ENCODE peak calls at places on chromosome 10, in eight cellular contexts. One of them, this sample, is unnamed. For H3K4me1, the result is how much of the 10 kb centered on the place peaks cover.

GRCh38 chr10:87826653-87827052 is 8.6 kb upstream of the ATAD1 start:
- DNase-seq in transverse colon: no peak
- DNase-seq in adrenal gland: no peak
- DNase-seq in neural progenitor cell: no peak
- DNase-seq in CD4-positive, CD25-positive, alpha-beta regulatory T cell: no peak
- DNase-seq in heart right ventricle: no peak
- DNase-seq in NT2/D1: no peak
- DNase-seq in IMR-90: no peak
- DNase-seq in this sample: no peak

GRCh38 chr10:34922138-34922537 is 107.0 kb upstream of the PARD3 start:
- DNase-seq in transverse colon: no peak
- DNase-seq in adrenal gland: no peak
- DNase-seq in neural progenitor cell: no peak
- DNase-seq in CD4-positive, CD25-positive, alpha-beta regulatory T cell: no peak
- DNase-seq in heart right ventricle: no peak
- DNase-seq in NT2/D1: no peak
- DNase-seq in IMR-90: peak
- DNase-seq in this sample: no peak

GRCh38 chr10:76869931-76870330 is 767.7 kb downstream of the KCNMA1 start:
- DNase-seq in transverse colon: no peak
- DNase-seq in adrenal gland: no peak
- DNase-seq in neural progenitor cell: no peak
- DNase-seq in CD4-positive, CD25-positive, alpha-beta regulatory T cell: no peak
- DNase-seq in heart right ventricle: peak
- DNase-seq in NT2/D1: no peak
- DNase-seq in IMR-90: no peak
- DNase-seq in this sample: no peak

GRCh38 chr10:1179346-1180070 is 123.3 kb downstream of the WDR37 start:
- DNase-seq in transverse colon: no peak
- DNase-seq in adrenal gland: no peak
- DNase-seq in neural progenitor cell: no peak
- DNase-seq in CD4-positive, CD25-positive, alpha-beta regulatory T cell: no peak
- DNase-seq in heart right ventricle: no peak
- DNase-seq in NT2/D1: no peak
- DNase-seq in IMR-90: no peak
- DNase-seq in this sample: no peak

GRCh38 chr10:132413226-132414205 is 16.5 kb downstream of the PWWP2B start:
- DNase-seq in transverse colon: no peak
- DNase-seq in adrenal gland: peak
- DNase-seq in neural progenitor cell: no peak
- DNase-seq in CD4-positive, CD25-positive, alpha-beta regulatory T cell: no peak
- DNase-seq in heart right ventricle: peak
- DNase-seq in NT2/D1: no peak
- DNase-seq in IMR-90: no peak
- DNase-seq in this sample: peak

GRCh38 chr10:51489009-51489408 is 210.4 kb downstream of the CSTF2T start:
- DNase-seq in transverse colon: no peak
- DNase-seq in adrenal gland: no peak
- DNase-seq in neural progenitor cell: no peak
- DNase-seq in CD4-positive, CD25-positive, alpha-beta regulatory T cell: no peak
- DNase-seq in heart right ventricle: no peak
- DNase-seq in NT2/D1: no peak
- DNase-seq in IMR-90: no peak
- DNase-seq in this sample: no peak

GRCh38 chr10:48523212-48523819 is 81.6 kb downstream of the ARHGAP22 start:
- DNase-seq in transverse colon: peak
- DNase-seq in adrenal gland: peak
- DNase-seq in neural progenitor cell: peak
- DNase-seq in CD4-positive, CD25-positive, alpha-beta regulatory T cell: no peak
- DNase-seq in heart right ventricle: peak
- DNase-seq in NT2/D1: no peak
- DNase-seq in IMR-90: peak
- DNase-seq in this sample: no peak

GRCh38 chr10:78996449-78997129 is 72.2 kb upstream of the ZMIZ1 start:
- DNase-seq in transverse colon: no peak
- DNase-seq in adrenal gland: no peak
- DNase-seq in neural progenitor cell: no peak
- DNase-seq in CD4-positive, CD25-positive, alpha-beta regulatory T cell: no peak
- DNase-seq in heart right ventricle: no peak
- DNase-seq in NT2/D1: no peak
- DNase-seq in IMR-90: no peak
- DNase-seq in this sample: no peak

GRCh38 chr10:126872768-126873167 is 32.5 kb upstream of the DOCK1 start:
- DNase-seq in transverse colon: no peak
- DNase-seq in adrenal gland: no peak
- DNase-seq in neural progenitor cell: peak
- DNase-seq in CD4-positive, CD25-positive, alpha-beta regulatory T cell: no peak
- DNase-seq in heart right ventricle: no peak
- DNase-seq in NT2/D1: peak
- DNase-seq in IMR-90: no peak
- DNase-seq in this sample: no peak

GRCh38 chr10:91434041-91434440 is 23.9 kb downstream of the HECTD2 start:
- DNase-seq in transverse colon: no peak
- DNase-seq in adrenal gland: no peak
- DNase-seq in neural progenitor cell: no peak
- DNase-seq in CD4-positive, CD25-positive, alpha-beta regulatory T cell: no peak
- DNase-seq in heart right ventricle: no peak
- DNase-seq in NT2/D1: no peak
- DNase-seq in IMR-90: peak
- DNase-seq in this sample: no peak

GRCh38 chr10:102505462-102506115 is 1.8 kb downstream of the SUFU start:
- DNase-seq in transverse colon: no peak
- DNase-seq in adrenal gland: peak
- DNase-seq in neural progenitor cell: peak
- DNase-seq in CD4-positive, CD25-positive, alpha-beta regulatory T cell: no peak
- DNase-seq in heart right ventricle: no peak
- DNase-seq in NT2/D1: no peak
- DNase-seq in IMR-90: no peak
- DNase-seq in this sample: no peak

GRCh38 chr10:114541081-114541833 is 116.8 kb downstream of the ABLIM1 start:
- DNase-seq in transverse colon: peak
- DNase-seq in adrenal gland: peak
- DNase-seq in neural progenitor cell: no peak
- DNase-seq in CD4-positive, CD25-positive, alpha-beta regulatory T cell: peak
- DNase-seq in heart right ventricle: peak
- DNase-seq in NT2/D1: no peak
- DNase-seq in IMR-90: peak
- DNase-seq in this sample: no peak

GRCh38 chr10:114539623-114540022 is 118.5 kb downstream of the ABLIM1 start:
- DNase-seq in transverse colon: no peak
- DNase-seq in adrenal gland: no peak
- DNase-seq in neural progenitor cell: no peak
- DNase-seq in CD4-positive, CD25-positive, alpha-beta regulatory T cell: no peak
- DNase-seq in heart right ventricle: no peak
- DNase-seq in NT2/D1: no peak
- DNase-seq in IMR-90: no peak
- DNase-seq in this sample: no peak

GRCh38 chr10:114540191-114540590 is 117.9 kb downstream of the ABLIM1 start:
- DNase-seq in transverse colon: no peak
- DNase-seq in adrenal gland: no peak
- DNase-seq in neural progenitor cell: no peak
- DNase-seq in CD4-positive, CD25-positive, alpha-beta regulatory T cell: no peak
- DNase-seq in heart right ventricle: no peak
- DNase-seq in NT2/D1: no peak
- DNase-seq in IMR-90: no peak
- DNase-seq in this sample: no peak

GRCh38 chr10:114538544-114538906 is 119.5 kb downstream of the ABLIM1 start:
- DNase-seq in transverse colon: peak
- DNase-seq in adrenal gland: no peak
- DNase-seq in neural progenitor cell: peak
- DNase-seq in CD4-positive, CD25-positive, alpha-beta regulatory T cell: peak
- DNase-seq in heart right ventricle: no peak
- DNase-seq in NT2/D1: no peak
- DNase-seq in IMR-90: no peak
- DNase-seq in this sample: peak

DNA sequence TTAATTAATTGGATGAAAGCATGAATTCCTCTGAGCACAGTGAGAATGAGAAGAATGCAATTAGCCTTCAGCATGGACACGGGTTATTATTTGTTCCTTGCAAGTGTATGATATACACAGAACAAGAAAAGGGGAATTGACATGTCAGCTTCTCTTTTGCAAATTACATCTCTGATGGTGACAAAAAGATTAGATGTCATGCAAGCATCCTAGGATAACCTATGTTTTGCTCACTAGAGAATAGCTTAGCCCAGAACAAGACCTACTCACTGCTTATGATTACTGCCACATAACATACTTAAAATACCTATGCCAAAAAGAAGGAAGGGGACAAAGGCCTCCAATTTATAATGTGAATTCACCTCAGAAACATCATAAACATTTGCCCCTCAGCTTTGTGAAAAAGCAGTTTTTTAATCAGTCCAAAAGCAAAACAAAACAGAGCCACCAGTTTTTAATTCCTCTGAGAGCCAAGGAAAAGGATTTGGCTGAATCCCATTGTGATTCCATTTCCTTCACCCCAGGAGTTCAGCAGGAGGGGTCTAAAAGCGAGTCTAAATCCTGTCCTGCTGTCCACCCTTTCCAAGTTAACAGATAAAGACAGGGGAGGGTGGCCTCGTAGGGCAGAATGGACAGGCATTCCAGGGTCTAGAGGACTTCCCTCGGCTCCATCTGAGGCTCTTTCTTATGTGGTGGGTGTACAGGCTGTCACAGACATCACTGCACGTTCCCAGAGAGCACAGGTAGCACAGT is 120.1 kb downstream of the ABLIM1 start:
- DNase-seq in transverse colon: no peak
- DNase-seq in adrenal gland: no peak
- DNase-seq in neural progenitor cell: peak
- DNase-seq in CD4-positive, CD25-positive, alpha-beta regulatory T cell: no peak
- DNase-seq in heart right ventricle: no peak
- DNase-seq in NT2/D1: no peak
- DNase-seq in IMR-90: no peak
- DNase-seq in this sample: peak
- H3K4me1 ChIP-seq in transverse colon: under half
- H3K4me1 ChIP-seq in adrenal gland: under half
- H3K4me1 ChIP-seq in neural progenitor cell: under half
- H3K4me1 ChIP-seq in CD4-positive, CD25-positive, alpha-beta regulatory T cell: half or more
- H3K4me1 ChIP-seq in heart right ventricle: half or more
- H3K4me1 ChIP-seq in NT2/D1: under half
- H3K4me1 ChIP-seq in IMR-90: under half
- H3K4me1 ChIP-seq in this sample: under half

DNA sequence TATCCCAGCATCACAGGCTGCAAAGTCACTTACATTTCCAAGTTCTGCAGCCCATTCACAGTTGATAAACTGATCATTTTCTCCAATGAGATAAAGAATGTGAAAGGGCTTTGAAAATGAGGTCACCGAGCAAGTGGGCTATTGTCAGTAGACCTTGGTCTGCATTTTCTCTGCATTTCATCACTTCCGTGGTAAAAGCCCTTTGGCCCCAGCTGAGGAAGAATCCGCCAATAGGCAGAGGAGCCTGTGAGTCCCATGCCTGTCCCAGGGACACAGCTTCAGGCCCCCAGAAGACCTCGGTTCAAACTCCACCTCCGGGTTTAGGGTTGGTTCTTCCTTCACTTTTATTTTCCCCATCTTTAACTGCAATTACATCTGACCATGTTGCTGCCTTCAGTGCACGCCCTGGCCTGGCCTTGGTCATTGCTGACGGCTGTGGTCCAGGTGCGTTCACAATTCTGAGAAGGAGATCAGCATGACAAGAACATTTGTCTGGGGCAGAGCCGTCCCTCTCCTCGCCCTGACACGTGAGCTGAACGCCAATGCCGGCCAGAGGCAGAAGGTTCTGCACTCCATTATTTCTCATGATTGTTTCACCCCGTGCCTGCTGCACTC is 292.5 kb downstream of the TCERG1L start:
- DNase-seq in transverse colon: no peak
- DNase-seq in adrenal gland: no peak
- DNase-seq in neural progenitor cell: no peak
- DNase-seq in CD4-positive, CD25-positive, alpha-beta regulatory T cell: no peak
- DNase-seq in heart right ventricle: no peak
- DNase-seq in NT2/D1: no peak
- DNase-seq in IMR-90: no peak
- DNase-seq in this sample: no peak
- H3K4me3 ChIP-seq in transverse colon: no peak
- H3K4me3 ChIP-seq in adrenal gland: no peak
- H3K4me3 ChIP-seq in neural progenitor cell: no peak
- H3K4me3 ChIP-seq in CD4-positive, CD25-positive, alpha-beta regulatory T cell: no peak
- H3K4me3 ChIP-seq in heart right ventricle: no peak
- H3K4me3 ChIP-seq in NT2/D1: no peak
- H3K4me3 ChIP-seq in IMR-90: no peak
- H3K4me3 ChIP-seq in this sample: no peak

DNA sequence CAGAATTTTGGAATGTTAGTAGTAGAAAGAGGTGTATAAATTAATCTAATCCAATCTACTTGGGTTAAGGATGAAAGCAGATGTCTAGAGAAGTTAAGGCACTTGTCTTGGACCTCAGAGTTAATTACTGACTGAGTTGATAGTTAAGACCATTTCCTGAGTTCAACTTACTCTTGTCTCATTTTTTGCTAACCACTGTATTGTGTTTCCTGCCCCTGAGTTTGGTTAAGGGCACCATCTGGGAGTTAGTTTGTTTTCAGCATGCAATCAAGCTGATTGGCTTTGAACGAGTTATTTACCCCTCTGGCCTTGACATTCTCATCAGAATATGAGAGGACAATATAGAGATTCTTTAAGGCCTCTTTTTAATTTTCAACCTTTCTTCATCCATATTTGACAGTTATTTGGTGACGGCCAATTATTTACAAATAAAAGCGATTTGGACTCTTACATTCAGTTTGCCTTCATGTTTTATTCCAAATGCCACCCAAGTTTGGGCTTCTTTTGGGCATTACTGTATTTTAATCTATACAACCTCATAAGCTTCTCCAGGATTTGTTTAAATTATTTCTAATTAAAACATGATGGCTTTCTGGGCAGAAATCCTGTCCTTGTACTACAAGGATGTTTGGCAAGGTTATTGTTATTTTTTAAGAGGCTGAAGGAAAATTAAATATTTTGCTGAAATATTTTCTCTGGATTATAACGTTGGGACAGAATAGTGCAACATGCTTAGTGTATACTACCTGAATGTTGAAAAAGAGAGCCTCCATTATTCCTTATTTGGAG is 225.0 kb downstream of the CACNB2 start:
- DNase-seq in transverse colon: no peak
- DNase-seq in adrenal gland: no peak
- DNase-seq in neural progenitor cell: no peak
- DNase-seq in CD4-positive, CD25-positive, alpha-beta regulatory T cell: no peak
- DNase-seq in heart right ventricle: no peak
- DNase-seq in NT2/D1: no peak
- DNase-seq in IMR-90: no peak
- DNase-seq in this sample: no peak
- H3K4me1 ChIP-seq in transverse colon: under half
- H3K4me1 ChIP-seq in adrenal gland: under half
- H3K4me1 ChIP-seq in neural progenitor cell: under half
- H3K4me1 ChIP-seq in CD4-positive, CD25-positive, alpha-beta regulatory T cell: under half
- H3K4me1 ChIP-seq in heart right ventricle: under half
- H3K4me1 ChIP-seq in NT2/D1: under half
- H3K4me1 ChIP-seq in IMR-90: under half
- H3K4me1 ChIP-seq in this sample: under half

DNA sequence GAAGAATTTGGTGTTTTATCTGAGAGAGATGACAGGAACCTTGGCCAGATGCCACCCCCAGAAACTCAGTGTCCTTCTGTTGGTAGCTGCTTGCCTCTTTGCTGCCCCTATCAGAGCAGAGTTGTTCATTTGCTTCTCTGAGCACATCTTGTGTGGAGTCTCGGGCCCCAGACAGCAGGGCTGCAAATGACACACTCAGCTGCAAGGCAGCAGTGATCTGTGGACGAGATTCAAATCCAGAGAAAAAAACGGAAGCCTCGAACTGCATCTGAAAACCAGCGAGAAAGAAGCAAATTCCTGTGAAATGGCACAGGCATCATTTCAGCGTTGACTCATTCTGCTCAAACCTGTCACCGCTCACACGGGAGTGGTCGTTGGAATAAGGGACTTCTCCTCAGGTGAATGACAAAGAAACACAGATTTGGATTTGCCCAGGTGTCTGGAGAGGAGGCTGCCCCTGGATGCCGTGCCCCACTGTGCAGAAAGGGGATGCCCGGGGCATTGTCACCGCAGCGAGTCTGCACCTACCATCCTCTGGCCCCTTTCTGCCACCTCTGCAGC is 144.7 kb downstream of the PFKFB3 start:
- DNase-seq in transverse colon: no peak
- DNase-seq in adrenal gland: no peak
- DNase-seq in neural progenitor cell: no peak
- DNase-seq in CD4-positive, CD25-positive, alpha-beta regulatory T cell: peak
- DNase-seq in heart right ventricle: no peak
- DNase-seq in NT2/D1: no peak
- DNase-seq in IMR-90: peak
- DNase-seq in this sample: no peak
- H3K4me3 ChIP-seq in transverse colon: no peak
- H3K4me3 ChIP-seq in adrenal gland: no peak
- H3K4me3 ChIP-seq in neural progenitor cell: no peak
- H3K4me3 ChIP-seq in CD4-positive, CD25-positive, alpha-beta regulatory T cell: peak
- H3K4me3 ChIP-seq in heart right ventricle: no peak
- H3K4me3 ChIP-seq in NT2/D1: no peak
- H3K4me3 ChIP-seq in IMR-90: no peak
- H3K4me3 ChIP-seq in this sample: no peak